ENCODE peak calls at places on chromosomes 12 and 14, in four cellular contexts. G, N, F and I are unnamed samples.
A peak's percentile ranks its signal among the peaks of the same experiment; 100 is the strongest.

GRCh38 chr14:68269136-68269535 is 449.6 kb downstream of the RAD51B start:
- DNase-seq in G (no peak), N (peak; percentile 17), F (no peak), I (no peak)

GRCh38 chr14:64938972-64939816 is 3.4 kb downstream of the GPX2 start:
- DNase-seq in G (peak; percentile 50), N (no peak), F (peak; percentile 49), I (no peak)

GRCh38 chr12:19946549-19946948 is 421.8 kb upstream of the PDE3A start:
- DNase-seq in G (no peak), N (peak; percentile 78), F (no peak), I (no peak)

GRCh38 chr12:80681786-80682185 is 25.6 kb upstream of the MYF6 start:
- DNase-seq in G (no peak), N (no peak), F (no peak), I (no peak)

GRCh38 chr14:65788876-65789859 is 376.6 kb downstream of the FUT8 start:
- DNase-seq in G (no peak), N (no peak), F (no peak), I (no peak)

GRCh38 chr14:91352101-91352500 is 65.5 kb downstream of the CCDC88C start:
- DNase-seq in G (no peak), N (no peak), F (peak; percentile 59), I (peak; percentile 58)

GRCh38 chr12:43104524-43104923 is 447.5 kb downstream of the ADAMTS20 start:
- DNase-seq in G (no peak), N (peak; percentile 17), F (no peak), I (no peak)

GRCh38 chr12:27820564-27820963 is 40.5 kb upstream of the MANSC4 start:
- DNase-seq in G (no peak), N (no peak), F (peak; percentile 21), I (no peak)

GRCh38 chr12:92674500-92674899 is 28.3 kb upstream of the PLEKHG7 start:
- DNase-seq in G (no peak), N (no peak), F (no peak), I (no peak)

GRCh38 chr14:39107624-39108023 is 4.6 kb upstream of the SEC23A start:
- DNase-seq in G (no peak), N (peak; percentile 61), F (no peak), I (peak; percentile 71)

GRCh38 chr14:94366146-94366887 is 22.1 kb downstream of the SERPINA1 start:
- DNase-seq in G (no peak), N (no peak), F (no peak), I (no peak)

GRCh38 chr14:64604001-64604400 is 54.2 kb downstream of the PPP1R36 start:
- DNase-seq in G (no peak), N (peak; percentile 15), F (no peak), I (no peak)

GRCh38 chr12:52634266-52635056 is 16.1 kb upstream of the KRT73 start:
- DNase-seq in G (no peak), N (no peak), F (peak; percentile 24), I (no peak)